ENCODE peak calls at places on chromosomes 11 and 22, in seven cellular contexts. S is NCI-H69, V is ecto neural progenitor cell, I is GM23248, W is GM20000, N is A549, Y is AG10803. R is an unnamed sample.

GRCh38 chr11:94417386-94417987 is 16.3 kb upstream of the GPR83 start:
- DNase-seq in S (peak), N (peak), V (no peak), I (peak), W (no peak), Y (peak), R (peak)

GRCh38 chr11:123194308-123195181 is 503 bp downstream of the CLMP start:
- DNase-seq in I (peak), N (no peak), S (peak), W (peak), Y (peak), V (peak), R (no peak)

GRCh38 chr11:94243571-94244229 is 60.7 kb upstream of the IZUMO1R start:
- DNase-seq in V (no peak), N (no peak), I (no peak), Y (no peak), S (no peak), W (no peak), R (no peak)

GRCh38 chr11:2168286-2169000 is 3.2 kb downstream of the TH start:
- DNase-seq in V (no peak), W (no peak), N (no peak), I (no peak), Y (no peak), S (no peak), R (no peak)

GRCh38 chr11:116192509-116193206 is 580.1 kb downstream of the BUD13 start:
- DNase-seq in V (no peak), S (peak), I (no peak), Y (no peak), W (no peak), N (no peak), R (no peak)

GRCh38 chr22:17772963-17773605 is 1.2 kb downstream of the BID start:
- DNase-seq in W (no peak), Y (peak), V (no peak), I (peak), S (no peak), N (no peak), R (peak)

GRCh38 chr11:72613450-72613849 is 60.8 kb downstream of the PDE2A start:
- DNase-seq in N (no peak), V (no peak), Y (no peak), I (no peak), W (no peak), S (no peak), R (no peak)

GRCh38 chr11:14446701-14447169 is 52.9 kb downstream of the COPB1 start:
- DNase-seq in N (peak), S (no peak), W (no peak), V (no peak), Y (peak), I (peak), R (no peak)

GRCh38 chr11:86873573-86874083 is 73.3 kb downstream of the PRSS23 start:
- DNase-seq in W (no peak), Y (no peak), I (no peak), S (no peak), N (no peak), V (no peak), R (no peak)

GRCh38 chr22:37501610-37502341 is 15.6 kb upstream of the MFNG start:
- DNase-seq in W (no peak), V (no peak), S (peak), N (peak), Y (peak), I (peak), R (no peak)

GRCh38 chr11:23143031-23143430 is 282.8 kb upstream of the CCDC179 start:
- DNase-seq in V (no peak), S (peak), W (no peak), Y (no peak), N (no peak), I (no peak), R (no peak)

GRCh38 chr11:68377389-68377795 is 65.0 kb downstream of the LRP5 start:
- DNase-seq in Y (no peak), I (no peak), V (no peak), S (no peak), W (no peak), N (no peak), R (no peak)

GRCh38 chr11:65787649-65788622 is 1.1 kb downstream of the OVOL1 start:
- DNase-seq in Y (no peak), V (peak), I (peak), N (no peak), W (peak), S (peak), R (no peak)

GRCh38 chr11:36385121-36385530 is 89.0 kb downstream of the PRR5L start:
- DNase-seq in N (no peak), W (no peak), I (peak), V (no peak), S (peak), Y (peak), R (no peak)

GRCh38 chr11:134545521-134545920 is 133.5 kb upstream of the B3GAT1 start:
- DNase-seq in S (no peak), I (no peak), N (no peak), Y (no peak), W (no peak), V (no peak), R (no peak)

GRCh38 chr11:111913031-111913861 is 712 bp downstream of the HSPB2 start:
- DNase-seq in W (no peak), V (no peak), N (no peak), S (no peak), I (peak), Y (peak), R (no peak)

GRCh38 chr11:67606477-67607295 is at the start of gene NDUFV1:
- DNase-seq in Y (peak), I (peak), V (peak), W (peak), S (peak), N (peak), R (peak)

GRCh38 chr11:57425565-57426438 is 1.1 kb downstream of the SLC43A3 start:
- DNase-seq in N (no peak), V (no peak), W (no peak), I (peak), Y (peak), S (no peak), R (peak)

GRCh38 chr11:106384429-106384828 is 307.0 kb downstream of the AASDHPPT start:
- DNase-seq in Y (peak), S (no peak), W (no peak), N (no peak), V (no peak), I (no peak), R (no peak)

GRCh38 chr11:121661796-121662508 is 209.2 kb upstream of the SORL1-AS1 start:
- DNase-seq in W (no peak), Y (peak), V (no peak), S (peak), N (no peak), I (peak), R (no peak)

GRCh38 chr11:32706985-32707736 is 87.3 kb downstream of the CCDC73 start:
- DNase-seq in N (peak), S (no peak), Y (peak), V (no peak), I (peak), W (peak), R (peak)

GRCh38 chr11:9615031-9615451 is 41.6 kb downstream of the WEE1 start:
- DNase-seq in W (peak), V (no peak), Y (peak), I (peak), N (no peak), S (no peak), R (peak)

GRCh38 chr22:27238935-27239510 is 562.5 kb downstream of the MN1 start:
- DNase-seq in W (no peak), N (peak), I (peak), V (no peak), S (no peak), Y (peak), R (no peak)

GRCh38 chr11:127485541-127485940 is 485.0 kb upstream of the KIRREL3 start:
- DNase-seq in W (no peak), S (no peak), N (no peak), V (no peak), Y (no peak), I (peak), R (no peak)

GRCh38 chr11:93871521-93871920 is 21.1 kb upstream of the VSTM5 start:
- DNase-seq in Y (no peak), I (no peak), S (no peak), N (no peak), V (no peak), W (no peak), R (no peak)

GRCh38 chr11:59659981-59660380 is 8.9 kb downstream of the PATL1 start:
- DNase-seq in N (no peak), V (no peak), I (no peak), S (no peak), W (no peak), Y (peak), R (no peak)